ENCODE peak calls at places on chromosomes 1 and 21, in eight cellular contexts. R is K562, A is H1, K is HepG2, M is HCT116, E is GM12878, X is SK-N-SH, C is endothelial cell of umbilical vein. P is an unnamed sample.

GRCh38 chr1:2104621-2105427 is 54.6 kb downstream of the PRKCZ start:
- DNase-seq in X (peak), C (no peak), M (no peak), A (no peak), K (peak), E (no peak), R (peak), P (no peak)

GRCh38 chr1:53502641-53503432 is 43.6 kb downstream of the DMRTB1 start:
- DNase-seq in M (no peak), A (no peak), K (no peak), X (peak), C (no peak), E (no peak), R (no peak), P (peak)

GRCh38 chr1:16183157-16183556 is 27.3 kb upstream of the EPHA2 start:
- DNase-seq in R (no peak), A (no peak), X (no peak), M (no peak), E (no peak), K (no peak), C (no peak), P (no peak)

GRCh38 chr1:200038645-200038986 is 11.1 kb downstream of the NR5A2 start:
- DNase-seq in X (peak), A (peak), C (no peak), R (no peak), E (no peak), M (no peak), K (no peak), P (no peak)

GRCh38 chr1:228058172-228058980 is 24.1 kb upstream of the ARF1 start:
- DNase-seq in R (no peak), X (no peak), M (no peak), C (no peak), E (no peak), A (no peak), K (no peak), P (no peak)

GRCh38 chr1:103146143-103146542 is 37.8 kb upstream of the COL11A1 start:
- DNase-seq in K (no peak), C (no peak), E (no peak), M (no peak), R (no peak), X (no peak), A (no peak), P (no peak)

GRCh38 chr1:204989266-204990058 is 53.5 kb upstream of the CNTN2 start:
- DNase-seq in M (peak), R (peak), A (peak), E (no peak), C (peak), K (peak), X (peak), P (no peak)

GRCh38 chr1:36053978-36054377 is 29.9 kb upstream of the TEKT2 start:
- DNase-seq in R (no peak), X (no peak), C (no peak), E (no peak), K (no peak), A (no peak), M (no peak), P (no peak)

GRCh38 chr1:205840524-205840923 is 9.4 kb downstream of the PM20D1 start:
- DNase-seq in C (no peak), X (no peak), M (no peak), R (no peak), E (no peak), K (no peak), A (no peak), P (no peak)

GRCh38 chr1:6141601-6142000 is 38.5 kb downstream of the CHD5 start:
- DNase-seq in K (no peak), R (peak), A (no peak), X (no peak), M (no peak), E (no peak), C (no peak), P (no peak)

GRCh38 chr1:181391297-181391905 is 91.9 kb upstream of the CACNA1E start:
- DNase-seq in X (no peak), E (no peak), C (no peak), K (no peak), R (no peak), A (no peak), M (no peak), P (no peak)

GRCh38 chr1:94865369-94865768 is 45.2 kb downstream of the SLC44A3 start:
- DNase-seq in X (no peak), M (no peak), R (no peak), C (peak), K (no peak), A (no peak), E (no peak), P (no peak)

GRCh38 chr1:239566074-239566473 is 179.7 kb downstream of the CHRM3 start:
- DNase-seq in C (no peak), K (no peak), E (no peak), X (peak), M (no peak), R (no peak), A (no peak), P (no peak)

GRCh38 chr1:104295516-104295915 is 545.8 kb downstream of the AMY1C start:
- DNase-seq in K (no peak), M (no peak), A (no peak), C (no peak), E (no peak), R (no peak), X (no peak), P (no peak)

GRCh38 chr1:78079580-78079979 is 33.8 kb downstream of the GIPC2 start:
- DNase-seq in X (no peak), M (no peak), C (peak), A (no peak), E (no peak), R (no peak), K (no peak), P (no peak)

GRCh38 chr1:114152211-114153050 is 1.2 kb downstream of the SYT6 start:
- DNase-seq in E (no peak), R (no peak), K (no peak), C (peak), A (no peak), M (no peak), X (peak), P (no peak)

GRCh38 chr1:197696372-197696771 is 78.9 kb downstream of the DENND1B start:
- DNase-seq in M (no peak), C (peak), R (no peak), K (no peak), X (no peak), E (no peak), A (no peak), P (no peak)

GRCh38 chr1:224623743-224624333 is 7.7 kb downstream of the CNIH3 start:
- DNase-seq in A (no peak), M (no peak), R (no peak), X (no peak), E (peak), C (peak), K (no peak), P (no peak)

GRCh38 chr1:96845464-96845863 is 123.9 kb downstream of the PTBP2 start:
- DNase-seq in X (no peak), C (peak), E (no peak), A (peak), K (peak), R (peak), M (peak), P (no peak)

GRCh38 chr1:45989249-45989648 is 143.2 kb downstream of the PIK3R3 start:
- DNase-seq in M (no peak), C (no peak), E (no peak), R (no peak), A (no peak), X (no peak), K (no peak), P (no peak)

GRCh38 chr1:176515310-176515709 is 52.3 kb downstream of the PAPPA2 start:
- DNase-seq in E (no peak), A (no peak), K (peak), R (no peak), X (no peak), C (no peak), M (no peak), P (no peak)

GRCh38 chr1:29145739-29146437 is 22.2 kb upstream of the TMEM200B start:
- DNase-seq in R (no peak), K (peak), X (no peak), M (no peak), A (no peak), C (no peak), E (no peak), P (no peak)

GRCh38 chr1:192809286-192810252 is 730 bp downstream of the RGS2 start:
- DNase-seq in C (peak), E (no peak), X (peak), M (no peak), R (peak), A (no peak), K (no peak), P (no peak)

GRCh38 chr1:147851149-147851548 is 51.4 kb upstream of the GJA8 start:
- DNase-seq in X (no peak), M (no peak), R (peak), C (peak), A (no peak), E (no peak), K (peak), P (no peak)

GRCh38 chr1:41435570-41436178 is 48.8 kb downstream of the EDN2 start:
- DNase-seq in M (no peak), C (no peak), R (no peak), K (no peak), A (peak), X (peak), E (no peak), P (no peak)

GRCh38 chr1:231053493-231054162 is 13.6 kb upstream of the FAM89A start:
- DNase-seq in C (peak), M (no peak), K (peak), E (peak), A (no peak), X (no peak), R (peak), P (no peak)

GRCh38 chr1:32246888-32247273 is at the start of gene FAM167B:
- DNase-seq in X (no peak), M (no peak), A (no peak), E (no peak), C (peak), K (no peak), R (no peak), P (no peak)

GRCh38 chr21:27168084-27168483 is 201.2 kb upstream of the ADAMTS5 start:
- DNase-seq in K (no peak), E (no peak), R (no peak), M (no peak), C (no peak), A (no peak), X (no peak), P (no peak)

GRCh38 chr1:80417651-80418050 is 1383.1 kb upstream of the ADGRL2 start:
- DNase-seq in R (no peak), E (no peak), M (no peak), C (no peak), K (no peak), X (no peak), A (no peak), P (no peak)

GRCh38 chr1:169943963-169944526 is 50.3 kb upstream of the SCYL3 start:
- DNase-seq in M (no peak), E (no peak), A (no peak), X (no peak), R (no peak), K (no peak), C (no peak), P (no peak)

GRCh38 chr21:41168391-41169257 is 664 bp downstream of the BACE2 start:
- DNase-seq in E (no peak), C (peak), A (no peak), K (no peak), M (no peak), R (no peak), X (peak), P (no peak)

GRCh38 chr1:36738245-36738644 is 255.5 kb upstream of the CSF3R start:
- DNase-seq in C (no peak), R (no peak), E (no peak), M (no peak), X (no peak), K (no peak), A (no peak), P (no peak)

GRCh38 chr1:69982992-69983391 is 222.4 kb downstream of the LRRC40 start:
- DNase-seq in R (no peak), K (no peak), C (peak), M (peak), A (no peak), X (no peak), E (no peak), P (no peak)

GRCh38 chr1:245605480-245606156 is 450.8 kb downstream of the KIF26B start:
- DNase-seq in X (peak), R (no peak), A (no peak), C (no peak), E (no peak), K (no peak), M (no peak), P (no peak)

GRCh38 chr1:167627865-167628641 is 2.0 kb upstream of the RCSD1 start:
- DNase-seq in E (peak), K (peak), C (no peak), X (no peak), A (no peak), R (peak), M (no peak), P (no peak)

GRCh38 chr1:4830756-4831155 is 176.3 kb downstream of the AJAP1 start:
- DNase-seq in E (no peak), X (no peak), C (no peak), A (no peak), K (no peak), M (no peak), R (no peak), P (no peak)

GRCh38 chr21:25350056-25350455 is 257.2 kb downstream of the MRPL39 start:
- DNase-seq in K (no peak), X (peak), E (no peak), C (peak), R (no peak), M (no peak), A (no peak), P (no peak)

GRCh38 chr1:179129702-179130473 is 48.0 kb downstream of the TOR3A start:
- DNase-seq in E (peak), R (no peak), A (no peak), X (no peak), M (no peak), K (no peak), C (peak), P (no peak)
- TF ChIP-seq POLR2AphosphoS5 in E (no peak), R (no peak), A (no peak), X (no peak), M (no peak), K (no peak), C (no peak), P (no peak)

GRCh38 chr1:201717286-201717685 is 111.7 kb upstream of the IPO9 start:
- DNase-seq in C (no peak), A (no peak), X (no peak), E (no peak), R (no peak), M (no peak), K (no peak), P (no peak)
- H3K9ac ChIP-seq in C (no peak), A (no peak), X (no peak), E (no peak), R (no peak), M (no peak), K (no peak), P (no peak)

GRCh38 chr1:184330884-184331283 is 55.9 kb upstream of the C1orf21 start:
- DNase-seq in A (no peak), M (no peak), X (no peak), E (no peak), K (no peak), C (no peak), R (no peak), P (no peak)
- TF ChIP-seq POLR2AphosphoS5 in A (no peak), M (no peak), X (no peak), E (no peak), K (no peak), C (no peak), R (no peak), P (no peak)

GRCh38 chr1:91704746-91705145 is 181.2 kb downstream of the TGFBR3 start:
- DNase-seq in M (no peak), A (no peak), K (no peak), E (no peak), R (no peak), X (no peak), C (no peak), P (no peak)
- H3K9ac ChIP-seq in M (no peak), A (no peak), K (no peak), E (no peak), R (peak), X (no peak), C (no peak), P (no peak)